ENCODE peak calls at places on chromosomes 13 and 19, in four cellular contexts. P is GM23338, S is GM12878, B is SK-N-SH. L is an unnamed sample.

GRCh38 chr19:44816301-44816700 is 7.4 kb downstream of the BCAM start:
- DNase-seq in B (peak), P (no peak), S (no peak), L (no peak)

GRCh38 chr13:41492432-41493267 is 35.3 kb downstream of the RGCC start:
- DNase-seq in B (no peak), P (no peak), S (no peak), L (no peak)

GRCh38 chr13:44259045-44260042 is 114.3 kb upstream of the SERP2 start:
- DNase-seq in S (peak), P (no peak), B (peak), L (peak)

GRCh38 chr19:51293571-51294210 is 17.8 kb upstream of the IGLON5 start:
- DNase-seq in B (no peak), S (no peak), P (peak), L (no peak)

GRCh38 chr19:46984077-46985010 is 35.3 kb upstream of the NPAS1 start:
- DNase-seq in P (no peak), B (peak), S (no peak), L (peak)

GRCh38 chr19:1445932-1446712 is 3.8 kb upstream of the APC2 start:
- DNase-seq in P (peak), S (no peak), B (peak), L (no peak)

GRCh38 chr19:47109541-47110375 is 3.8 kb downstream of the ZC3H4 start:
- DNase-seq in B (no peak), S (no peak), P (peak), L (peak)

GRCh38 chr13:20891768-20892167 is 10.8 kb downstream of the XPO4 start:
- DNase-seq in P (no peak), S (no peak), B (no peak), L (no peak)

GRCh38 chr19:1401138-1401888 is at the start of gene GAMT:
- DNase-seq in B (peak), P (peak), S (no peak), L (no peak)

GRCh38 chr19:33291623-33292534 is 10.5 kb downstream of the CEBPA start:
- DNase-seq in P (no peak), B (no peak), S (no peak), L (no peak)

GRCh38 chr19:3370728-3371591 is 4.6 kb downstream of the NFIC start:
- DNase-seq in P (no peak), S (no peak), B (no peak), L (no peak)

GRCh38 chr13:111639196-111639705 is 318.8 kb downstream of the TEX29 start:
- DNase-seq in P (no peak), B (no peak), S (no peak), L (no peak)

GRCh38 chr13:73677041-73677589 is 457.1 kb downstream of the KLF12 start:
- DNase-seq in S (no peak), P (no peak), B (no peak), L (no peak)

GRCh38 chr13:36345438-36346221 is 564 bp downstream of the SPART start:
- DNase-seq in P (peak), B (no peak), S (no peak), L (peak)

GRCh38 chr19:39397360-39398296 is 6.5 kb downstream of the MED29 start:
- DNase-seq in P (peak), B (peak), S (no peak), L (peak)

GRCh38 chr13:106105153-106105552 is 430.3 kb downstream of the EFNB2 start:
- DNase-seq in P (no peak), B (no peak), S (no peak), L (no peak)

GRCh38 chr19:8585894-8586750 is 8.9 kb upstream of the MYO1F start:
- DNase-seq in S (no peak), P (peak), B (peak), L (peak)

GRCh38 chr13:96992633-96993032 is 1.6 kb downstream of the OXGR1 start:
- DNase-seq in S (no peak), B (no peak), P (no peak), L (no peak)

GRCh38 chr13:50693755-50694154 is 149.7 kb downstream of the DLEU7 start:
- DNase-seq in P (peak), S (no peak), B (no peak), L (no peak)

GRCh38 chr13:25232937-25233515 is 54.3 kb downstream of the MTMR6 start:
- DNase-seq in B (peak), S (no peak), P (peak), L (no peak)

GRCh38 chr13:95235199-95235726 is 66.0 kb downstream of the ABCC4 start:
- DNase-seq in S (no peak), P (no peak), B (no peak), L (no peak)

GRCh38 chr19:30222428-30222873 is 149.7 kb upstream of the ZNF536 start:
- DNase-seq in B (peak), P (peak), S (no peak), L (no peak)

GRCh38 chr19:2976609-2977000 is 759 bp upstream of the TLE6 start:
- DNase-seq in S (no peak), B (peak), P (peak), L (no peak)

GRCh38 chr19:39162441-39163043 is 34.2 kb upstream of the NCCRP1 start:
- DNase-seq in B (no peak), S (no peak), P (no peak), L (no peak)

GRCh38 chr13:106533101-106533939 is 2.1 kb downstream of the EFNB2 start:
- DNase-seq in B (peak), S (no peak), P (peak), L (peak)

GRCh38 chr13:112161441-112162301 is 94.7 kb downstream of the SOX1 start:
- DNase-seq in B (no peak), P (peak), S (no peak), L (no peak)

GRCh38 chr13:102873653-102874052 is 27.8 kb downstream of the ERCC5 start:
- DNase-seq in P (no peak), S (no peak), B (no peak), L (no peak)

GRCh38 chr19:53985863-53986262 is 5.6 kb upstream of the CACNG6 start:
- DNase-seq in S (no peak), P (no peak), B (no peak), L (no peak)

GRCh38 chr19:39110263-39110967 is 15.2 kb upstream of the PAK4 start:
- DNase-seq in P (peak), B (peak), S (no peak), L (peak)

GRCh38 chr13:74084375-74084902 is 49.8 kb downstream of the KLF12 start:
- DNase-seq in S (no peak), B (no peak), P (no peak), L (no peak)

GRCh38 chr13:107231941-107232340 is 664.0 kb upstream of the ARGLU1 start:
- DNase-seq in P (no peak), B (no peak), S (no peak), L (no peak)

GRCh38 chr13:38577048-38577447 is 109.8 kb upstream of the FREM2 start:
- DNase-seq in B (no peak), S (no peak), P (peak), L (no peak)

GRCh38 chr19:55675661-55676354 is 782 bp downstream of the EPN1 start:
- DNase-seq in P (no peak), S (no peak), B (no peak), L (no peak)

GRCh38 chr19:55677572-55678028 is 2.6 kb downstream of the EPN1 start:
- DNase-seq in P (no peak), S (no peak), B (no peak), L (peak)

GRCh38 chr19:55676889-55677505 is 2.0 kb downstream of the EPN1 start:
- DNase-seq in P (no peak), B (no peak), S (no peak), L (no peak)

GRCh38 chr19:55674841-55675660 is at the start of gene EPN1:
- DNase-seq in S (peak), P (peak), B (peak), L (peak)

DNA sequence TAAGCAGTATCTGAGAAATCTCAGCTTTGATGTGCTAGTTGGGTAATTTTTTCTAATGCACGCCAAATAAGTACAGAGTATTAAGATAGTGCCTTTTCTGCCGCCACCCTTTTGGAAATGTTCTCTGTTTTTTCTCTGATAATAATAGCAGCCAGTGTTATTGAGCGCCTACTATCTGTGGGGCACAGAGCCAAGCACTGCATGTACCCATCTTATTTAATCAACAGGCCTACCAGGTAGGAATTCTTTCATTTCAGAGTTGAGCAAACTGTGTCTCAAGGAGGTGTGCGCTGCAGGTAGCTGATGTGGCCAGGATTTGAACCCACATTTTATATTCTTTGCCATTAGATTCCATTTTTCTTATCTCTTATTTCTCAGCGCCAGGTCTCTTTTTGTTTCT is 1.4 kb downstream of the EPN1 start:
- DNase-seq in B (no peak), P (no peak), S (no peak), L (no peak)
- TF ChIP-seq CTCF in B (peak), P (no peak), S (no peak), L (no peak)

GRCh38 chr19:49453013-49453756 is at the start of gene ALDH16A1:
- DNase-seq in S (peak), B (peak), P (peak), L (peak)

GRCh38 chr19:49448432-49448786 is 3.2 kb downstream of the PIH1D1 start:
- DNase-seq in S (no peak), P (no peak), B (no peak), L (no peak)

GRCh38 chr19:49450405-49450804 is 1.2 kb downstream of the PIH1D1 start:
- DNase-seq in P (no peak), S (no peak), B (no peak), L (no peak)

GRCh38 chr19:49453757-49454248 is 778 bp downstream of the ALDH16A1 start:
- DNase-seq in B (no peak), S (no peak), P (no peak), L (peak)

DNA sequence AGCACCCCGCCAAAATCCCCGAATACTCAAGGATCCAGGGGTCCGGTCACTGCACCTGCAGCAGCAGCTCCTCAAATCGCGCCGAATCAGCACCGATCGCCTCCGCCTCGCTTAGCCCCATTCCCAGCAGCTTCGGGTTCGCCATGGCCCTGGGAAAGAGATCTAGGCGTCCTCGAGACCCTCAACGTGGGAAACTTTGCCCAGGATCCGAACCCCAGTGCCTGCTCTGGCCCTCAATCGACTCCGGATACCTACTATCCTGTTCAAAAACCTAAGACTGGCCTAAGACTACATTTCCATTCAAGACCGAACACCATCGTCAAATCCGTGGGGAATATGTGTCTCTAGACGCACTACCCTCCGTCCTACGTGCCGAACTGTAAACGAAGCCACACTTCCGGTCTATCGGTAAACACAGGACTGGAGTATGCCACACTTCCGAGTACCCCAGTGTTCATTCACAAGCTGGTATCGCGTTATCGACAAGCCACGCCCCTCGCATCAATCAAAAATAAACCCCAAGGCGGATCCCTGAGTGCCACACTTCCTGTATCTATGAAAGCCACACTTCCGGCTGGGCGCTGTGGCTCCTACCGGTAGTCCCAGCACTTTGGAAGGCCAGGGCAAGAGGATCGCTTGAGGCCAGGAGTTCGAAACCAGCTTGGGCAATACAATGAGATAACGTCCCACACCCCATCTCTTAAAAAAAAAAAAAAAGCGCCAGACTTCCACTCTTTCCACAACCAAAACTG is at the start of gene PIH1D1:
- DNase-seq in P (peak), B (peak), S (peak), L (peak)
- TF ChIP-seq REST in P (no peak), B (no peak), S (no peak), L (no peak)

GRCh38 chr13:46624821-46625220 is 71.9 kb downstream of the LRCH1 start:
- DNase-seq in P (no peak), S (no peak), B (no peak), L (no peak)

GRCh38 chr13:46622013-46622917 is 69.3 kb downstream of the LRCH1 start:
- DNase-seq in P (no peak), B (no peak), S (no peak), L (no peak)

GRCh38 chr13:46621133-46621532 is 68.2 kb downstream of the LRCH1 start:
- DNase-seq in B (no peak), S (no peak), P (no peak), L (no peak)

GRCh38 chr13:46624353-46624752 is 71.4 kb downstream of the LRCH1 start:
- DNase-seq in S (no peak), P (no peak), B (no peak), L (no peak)

GRCh38 chr13:46622918-46623256 is 69.9 kb downstream of the LRCH1 start:
- DNase-seq in B (peak), S (no peak), P (no peak), L (no peak)
- TF ChIP-seq POLR2AphosphoS5 in B (peak), S (no peak), P (no peak), L (no peak)

GRCh38 chr19:56725829-56726424 is 54.4 kb upstream of the ZNF835 start:
- DNase-seq in B (peak), P (no peak), S (no peak), L (no peak)
- TF ChIP-seq CTCF in B (peak), P (peak), S (no peak), L (peak)

GRCh38 chr19:9640956-9641355 is 19.9 kb upstream of the ZNF561 start:
- DNase-seq in B (no peak), P (no peak), S (no peak), L (no peak)
- TF ChIP-seq REST in B (no peak), P (no peak), S (no peak), L (no peak)

GRCh38 chr13:98291658-98292057 is 114.6 kb upstream of the RNF113B start:
- DNase-seq in B (no peak), P (no peak), S (no peak), L (no peak)

GRCh38 chr13:98290261-98290660 is 113.2 kb upstream of the RNF113B start:
- DNase-seq in S (no peak), B (no peak), P (no peak), L (no peak)

GRCh38 chr13:98285852-98286594 is 109.0 kb upstream of the RNF113B start:
- DNase-seq in S (no peak), P (no peak), B (no peak), L (no peak)

GRCh38 chr13:98286814-98287213 is 109.7 kb upstream of the RNF113B start:
- DNase-seq in P (no peak), B (no peak), S (no peak), L (no peak)

DNA sequence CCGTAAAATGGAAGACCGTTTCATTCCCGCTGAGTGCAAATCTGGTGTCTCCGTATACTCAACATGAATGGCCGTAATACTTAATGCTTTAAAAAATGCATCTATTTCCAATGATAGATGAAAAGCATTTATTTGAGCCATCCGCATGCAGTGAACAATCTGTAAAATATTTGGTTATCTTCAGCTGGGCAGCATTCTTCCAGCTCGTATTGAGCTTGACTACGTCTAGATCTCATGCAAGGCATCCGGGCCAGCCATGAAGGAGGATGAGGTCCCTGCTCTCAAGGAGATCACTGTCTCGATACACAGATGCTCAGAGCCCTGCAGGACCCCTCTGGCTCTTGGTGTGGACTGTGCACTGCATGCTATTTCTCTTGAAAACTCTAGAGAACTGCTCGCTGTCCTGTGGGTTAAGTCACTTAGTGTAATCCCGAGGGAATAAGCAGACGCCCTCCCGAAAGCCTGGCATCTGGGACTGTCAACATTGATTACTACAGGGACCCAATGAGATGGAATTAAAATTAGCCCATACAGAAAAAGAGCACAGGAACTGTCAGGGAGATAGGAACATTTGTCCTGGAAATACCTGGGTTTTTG is 112.4 kb upstream of the RNF113B start:
- DNase-seq in S (no peak), P (no peak), B (no peak), L (no peak)
- TF ChIP-seq POLR2AphosphoS5 in S (no peak), P (no peak), B (no peak), L (no peak)

GRCh38 chr19:13959141-13959961 is 7.0 kb downstream of the DCAF15 start:
- DNase-seq in B (no peak), P (no peak), S (no peak), L (no peak)

GRCh38 chr19:13960863-13961784 is 8.8 kb downstream of the DCAF15 start:
- DNase-seq in P (no peak), S (no peak), B (peak), L (no peak)

GRCh38 chr19:13961826-13962737 is 9.8 kb downstream of the DCAF15 start:
- DNase-seq in S (no peak), B (peak), P (peak), L (no peak)

GRCh38 chr19:13958043-13958442 is 5.7 kb downstream of the DCAF15 start:
- DNase-seq in P (no peak), S (no peak), B (no peak), L (no peak)

GRCh38 chr19:13959962-13960862 is 7.9 kb downstream of the DCAF15 start:
- DNase-seq in B (peak), P (peak), S (no peak), L (no peak)
- TF ChIP-seq CTCF in B (peak), P (peak), S (peak), L (peak)

GRCh38 chr19:12947702-12948596 is 2.3 kb downstream of the RAD23A start:
- DNase-seq in B (no peak), S (no peak), P (no peak), L (no peak)

GRCh38 chr19:12946092-12946845 is 607 bp downstream of the RAD23A start:
- DNase-seq in B (peak), P (peak), S (no peak), L (no peak)

GRCh38 chr19:12944064-12944674 is 1.5 kb upstream of the RAD23A start:
- DNase-seq in B (no peak), P (no peak), S (no peak), L (no peak)

GRCh38 chr19:12943437-12944044 is 2.1 kb upstream of the RAD23A start:
- DNase-seq in B (no peak), S (no peak), P (no peak), L (no peak)

GRCh38 chr19:12945479-12946091 is at the start of gene RAD23A:
- DNase-seq in S (peak), B (peak), P (peak), L (peak)
- TF ChIP-seq REST in S (peak), B (no peak), P (no peak), L (peak)

GRCh38 chr19:35718345-35719041 is 690 bp downstream of the KMT2B start:
- DNase-seq in S (no peak), B (peak), P (peak), L (peak)
- TF ChIP-seq POLR2AphosphoS5 in S (no peak), B (no peak), P (no peak), L (peak)

GRCh38 chr19:5503598-5503997 is 48.4 kb downstream of the ZNRF4 start:
- DNase-seq in S (no peak), P (no peak), B (no peak), L (no peak)
- TF ChIP-seq CTCF in S (no peak), P (peak), B (peak), L (no peak)